ENCODE peak calls at places on chromosomes 3 and 15, in eight cellular contexts. W is AG04450, P is left ventricle myocardium inferior, C is fibroblast of pulmonary artery, J is ascending aorta, B is neural progenitor cell, L is heart left ventricle, Q is fibroblast of lung. K is an unnamed sample.

GRCh38 chr15:78671626-78672211 is 30.7 kb upstream of the CHRNB4 start:
- DNase-seq in W (no peak), P (no peak), C (no peak), J (no peak), B (peak), L (no peak), Q (no peak), K (no peak)

GRCh38 chr15:63003836-63004610 is 38.5 kb upstream of the TPM1 start:
- DNase-seq in W (no peak), P (no peak), C (no peak), J (no peak), B (peak), L (no peak), Q (no peak), K (no peak)

GRCh38 chr3:45417949-45418847 is 29.8 kb downstream of the LARS2 start:
- DNase-seq in W (no peak), P (no peak), C (no peak), J (no peak), B (no peak), L (no peak), Q (no peak), K (no peak)

GRCh38 chr15:101156509-101157159 is 95.2 kb downstream of the CHSY1 start:
- DNase-seq in W (no peak), P (no peak), C (no peak), J (no peak), B (no peak), L (no peak), Q (peak), K (no peak)

GRCh38 chr15:88243895-88244787 is 12.4 kb downstream of the NTRK3 start:
- DNase-seq in W (no peak), P (no peak), C (peak), J (no peak), B (peak), L (no peak), Q (peak), K (no peak)

GRCh38 chr3:138939563-138940241 is 7.2 kb downstream of the FOXL2 start:
- DNase-seq in W (no peak), P (no peak), C (no peak), J (no peak), B (peak), L (no peak), Q (no peak), K (no peak)

GRCh38 chr3:44000586-44000985 is 241.1 kb upstream of the TOPAZ1 start:
- DNase-seq in W (no peak), P (no peak), C (no peak), J (no peak), B (no peak), L (no peak), Q (peak), K (peak)

GRCh38 chr3:194342861-194343560 is 8.1 kb downstream of the CPN2 start:
- DNase-seq in W (no peak), P (no peak), C (no peak), J (no peak), B (no peak), L (no peak), Q (no peak), K (no peak)

GRCh38 chr3:69121950-69122349 is 445 bp downstream of the LMOD3 start:
- DNase-seq in W (no peak), P (no peak), C (no peak), J (no peak), B (no peak), L (no peak), Q (no peak), K (no peak)

GRCh38 chr3:186166036-186166435 is 57.1 kb upstream of the ETV5 start:
- DNase-seq in W (no peak), P (no peak), C (no peak), J (no peak), B (no peak), L (no peak), Q (no peak), K (no peak)

GRCh38 chr15:82651708-82652107 is 4.5 kb upstream of the CPEB1 start:
- DNase-seq in W (no peak), P (no peak), C (no peak), J (no peak), B (no peak), L (no peak), Q (no peak), K (no peak)

GRCh38 chr3:103712320-103713008 is 1277.6 kb downstream of the ZPLD1 start:
- DNase-seq in W (no peak), P (no peak), C (peak), J (no peak), B (no peak), L (no peak), Q (peak), K (no peak)

GRCh38 chr15:90192961-90193786 is 8.0 kb upstream of the SEMA4B start:
- DNase-seq in W (no peak), P (no peak), C (no peak), J (no peak), B (no peak), L (no peak), Q (peak), K (no peak)

GRCh38 chr3:66986406-66986805 is 11.7 kb upstream of the KBTBD8 start:
- DNase-seq in W (no peak), P (no peak), C (no peak), J (no peak), B (no peak), L (no peak), Q (no peak), K (no peak)

GRCh38 chr3:66989241-66989640 is 8.9 kb upstream of the KBTBD8 start:
- DNase-seq in W (no peak), P (no peak), C (no peak), J (no peak), B (peak), L (no peak), Q (no peak), K (no peak)

GRCh38 chr3:66993082-66993481 is 5.0 kb upstream of the KBTBD8 start:
- DNase-seq in W (no peak), P (no peak), C (no peak), J (no peak), B (no peak), L (no peak), Q (no peak), K (no peak)

GRCh38 chr3:66991478-66991877 is 6.6 kb upstream of the KBTBD8 start:
- DNase-seq in W (peak), P (no peak), C (peak), J (no peak), B (no peak), L (no peak), Q (peak), K (peak)

GRCh38 chr3:66989860-66990696 is 8.0 kb upstream of the KBTBD8 start:
- DNase-seq in W (no peak), P (no peak), C (no peak), J (no peak), B (no peak), L (no peak), Q (peak), K (no peak)
- TF ChIP-seq CTCF in W (peak), P (peak), C (peak), J (no peak), B (peak), L (peak), Q (peak), K (peak)

GRCh38 chr3:51391075-51391565 is at the start of gene RBM15B:
- DNase-seq in W (peak), P (peak), C (peak), J (peak), B (peak), L (peak), Q (peak), K (peak)

GRCh38 chr3:51389423-51390183 is 1.5 kb upstream of the RBM15B start:
- DNase-seq in W (no peak), P (peak), C (peak), J (peak), B (peak), L (peak), Q (peak), K (no peak)

GRCh38 chr3:51391566-51392300 is 648 bp downstream of the RBM15B start:
- DNase-seq in W (no peak), P (no peak), C (peak), J (no peak), B (peak), L (peak), Q (peak), K (no peak)

GRCh38 chr3:51390600-51391074 is 448 bp upstream of the RBM15B start:
- DNase-seq in W (no peak), P (no peak), C (no peak), J (no peak), B (no peak), L (no peak), Q (no peak), K (no peak)

DNA sequence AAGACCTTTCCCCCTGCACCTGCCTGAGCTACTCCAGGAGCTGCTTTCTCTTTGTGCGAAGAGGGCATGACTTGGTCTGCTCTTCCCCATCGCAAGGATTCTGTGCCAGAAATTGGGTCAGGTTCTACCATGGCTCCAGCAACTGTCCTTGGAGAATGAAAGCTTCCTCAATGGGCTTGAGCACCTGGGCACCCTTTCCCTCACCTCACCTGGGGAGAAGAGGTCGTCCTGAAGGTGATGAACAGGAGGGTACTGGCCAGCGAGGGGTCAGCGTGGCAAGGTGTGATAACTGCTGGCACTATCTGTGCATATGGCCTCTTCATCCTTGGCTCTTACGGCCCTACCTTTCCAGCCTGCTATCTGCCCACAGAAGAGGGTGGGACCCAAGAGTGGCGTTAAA is 899 bp upstream of the RBM15B start:
- DNase-seq in W (no peak), P (no peak), C (no peak), J (peak), B (no peak), L (no peak), Q (no peak), K (no peak)
- H3K4me3 ChIP-seq in W (peak), P (peak), C (no peak), J (no peak), B (no peak), L (peak), Q (no peak), K (peak)

GRCh38 chr3:148625991-148626390 is 71.7 kb upstream of the AGTR1 start:
- DNase-seq in W (no peak), P (no peak), C (peak), J (no peak), B (no peak), L (no peak), Q (no peak), K (no peak)
- TF ChIP-seq CTCF in W (no peak), P (no peak), C (no peak), J (no peak), B (no peak), L (no peak), Q (no peak), K (no peak)

GRCh38 chr3:179526989-179527391 is 35.7 kb upstream of the ACTL6A start:
- DNase-seq in W (peak), P (peak), C (peak), J (peak), B (peak), L (no peak), Q (peak), K (peak)
- H3K4me3 ChIP-seq in W (peak), P (peak), C (peak), J (peak), B (no peak), L (peak), Q (peak), K (peak)